ENCODE peak calls at places on chromosome 6, in ten cellular contexts. One of them, this sample, is unnamed.

GRCh38 chr6:165404703-165405102 is 95.3 kb upstream of the C6orf118 start:
- DNase-seq in pancreas: no peak
- DNase-seq in BJ: no peak
- DNase-seq in fibroblast of lung: no peak
- DNase-seq in HepG2: no peak
- DNase-seq in CD8-positive, alpha-beta memory T cell: no peak
- DNase-seq in HAP-1: no peak
- DNase-seq in ovary: no peak
- DNase-seq in GM23248: no peak
- DNase-seq in iPS DF 6.9: no peak
- DNase-seq in this sample: no peak

GRCh38 chr6:128712898-128713297 is 170.0 kb upstream of the LAMA2 start:
- DNase-seq in pancreas: no peak
- DNase-seq in BJ: no peak
- DNase-seq in fibroblast of lung: no peak
- DNase-seq in HepG2: no peak
- DNase-seq in CD8-positive, alpha-beta memory T cell: no peak
- DNase-seq in HAP-1: no peak
- DNase-seq in ovary: no peak
- DNase-seq in GM23248: peak
- DNase-seq in iPS DF 6.9: no peak
- DNase-seq in this sample: no peak

GRCh38 chr6:12601881-12602280 is 114.7 kb upstream of the PHACTR1 start:
- DNase-seq in pancreas: no peak
- DNase-seq in BJ: no peak
- DNase-seq in fibroblast of lung: no peak
- DNase-seq in HepG2: no peak
- DNase-seq in CD8-positive, alpha-beta memory T cell: no peak
- DNase-seq in HAP-1: no peak
- DNase-seq in ovary: no peak
- DNase-seq in GM23248: peak
- DNase-seq in iPS DF 6.9: no peak
- DNase-seq in this sample: no peak

GRCh38 chr6:43405354-43405753 is 22.0 kb upstream of the ABCC10 start:
- DNase-seq in pancreas: no peak
- DNase-seq in BJ: no peak
- DNase-seq in fibroblast of lung: peak
- DNase-seq in HepG2: no peak
- DNase-seq in CD8-positive, alpha-beta memory T cell: no peak
- DNase-seq in HAP-1: no peak
- DNase-seq in ovary: no peak
- DNase-seq in GM23248: peak
- DNase-seq in iPS DF 6.9: no peak
- DNase-seq in this sample: no peak

GRCh38 chr6:85389180-85389797 is 60.6 kb upstream of the NT5E start:
- DNase-seq in pancreas: no peak
- DNase-seq in BJ: no peak
- DNase-seq in fibroblast of lung: no peak
- DNase-seq in HepG2: no peak
- DNase-seq in CD8-positive, alpha-beta memory T cell: no peak
- DNase-seq in HAP-1: no peak
- DNase-seq in ovary: no peak
- DNase-seq in GM23248: no peak
- DNase-seq in iPS DF 6.9: no peak
- DNase-seq in this sample: no peak

GRCh38 chr6:136823128-136823660 is 802 bp downstream of the PEX7 start:
- DNase-seq in pancreas: no peak
- DNase-seq in BJ: no peak
- DNase-seq in fibroblast of lung: no peak
- DNase-seq in HepG2: no peak
- DNase-seq in CD8-positive, alpha-beta memory T cell: peak
- DNase-seq in HAP-1: no peak
- DNase-seq in ovary: peak
- DNase-seq in GM23248: no peak
- DNase-seq in iPS DF 6.9: no peak
- DNase-seq in this sample: no peak

GRCh38 chr6:135397172-135397952 is 100.2 kb downstream of the AHI1 start:
- DNase-seq in pancreas: no peak
- DNase-seq in BJ: no peak
- DNase-seq in fibroblast of lung: no peak
- DNase-seq in HepG2: no peak
- DNase-seq in CD8-positive, alpha-beta memory T cell: no peak
- DNase-seq in HAP-1: no peak
- DNase-seq in ovary: no peak
- DNase-seq in GM23248: no peak
- DNase-seq in iPS DF 6.9: no peak
- DNase-seq in this sample: no peak

GRCh38 chr6:72203983-72204382 is 317.6 kb downstream of the RIMS1 start:
- DNase-seq in pancreas: no peak
- DNase-seq in BJ: no peak
- DNase-seq in fibroblast of lung: no peak
- DNase-seq in HepG2: no peak
- DNase-seq in CD8-positive, alpha-beta memory T cell: no peak
- DNase-seq in HAP-1: no peak
- DNase-seq in ovary: no peak
- DNase-seq in GM23248: no peak
- DNase-seq in iPS DF 6.9: no peak
- DNase-seq in this sample: no peak

GRCh38 chr6:96007663-96008062 is 8.1 kb upstream of the FUT9 start:
- DNase-seq in pancreas: no peak
- DNase-seq in BJ: no peak
- DNase-seq in fibroblast of lung: no peak
- DNase-seq in HepG2: peak
- DNase-seq in CD8-positive, alpha-beta memory T cell: no peak
- DNase-seq in HAP-1: no peak
- DNase-seq in ovary: no peak
- DNase-seq in GM23248: no peak
- DNase-seq in iPS DF 6.9: no peak
- DNase-seq in this sample: no peak

GRCh38 chr6:167031082-167031709 is 32.0 kb downstream of the CEP43 start:
- DNase-seq in pancreas: no peak
- DNase-seq in BJ: no peak
- DNase-seq in fibroblast of lung: peak
- DNase-seq in HepG2: no peak
- DNase-seq in CD8-positive, alpha-beta memory T cell: no peak
- DNase-seq in HAP-1: no peak
- DNase-seq in ovary: no peak
- DNase-seq in GM23248: peak
- DNase-seq in iPS DF 6.9: no peak
- DNase-seq in this sample: no peak

GRCh38 chr6:42313941-42314570 is 96.4 kb upstream of the MRPS10 start:
- DNase-seq in pancreas: no peak
- DNase-seq in BJ: no peak
- DNase-seq in fibroblast of lung: peak
- DNase-seq in HepG2: no peak
- DNase-seq in CD8-positive, alpha-beta memory T cell: no peak
- DNase-seq in HAP-1: no peak
- DNase-seq in ovary: peak
- DNase-seq in GM23248: peak
- DNase-seq in iPS DF 6.9: no peak
- DNase-seq in this sample: no peak

GRCh38 chr6:31829633-31830492 is 2.3 kb downstream of the HSPA1B start:
- DNase-seq in pancreas: peak
- DNase-seq in BJ: no peak
- DNase-seq in fibroblast of lung: no peak
- DNase-seq in HepG2: no peak
- DNase-seq in CD8-positive, alpha-beta memory T cell: peak
- DNase-seq in HAP-1: peak
- DNase-seq in ovary: no peak
- DNase-seq in GM23248: peak
- DNase-seq in iPS DF 6.9: no peak
- DNase-seq in this sample: no peak

GRCh38 chr6:31834367-31834703 is 6.8 kb downstream of the HSPA1B start:
- DNase-seq in pancreas: peak
- DNase-seq in BJ: no peak
- DNase-seq in fibroblast of lung: peak
- DNase-seq in HepG2: peak
- DNase-seq in CD8-positive, alpha-beta memory T cell: peak
- DNase-seq in HAP-1: peak
- DNase-seq in ovary: peak
- DNase-seq in GM23248: peak
- DNase-seq in iPS DF 6.9: no peak
- DNase-seq in this sample: peak

GRCh38 chr6:31834704-31835375 is 7.3 kb downstream of the HSPA1B start:
- DNase-seq in pancreas: peak
- DNase-seq in BJ: no peak
- DNase-seq in fibroblast of lung: no peak
- DNase-seq in HepG2: peak
- DNase-seq in CD8-positive, alpha-beta memory T cell: peak
- DNase-seq in HAP-1: peak
- DNase-seq in ovary: peak
- DNase-seq in GM23248: peak
- DNase-seq in iPS DF 6.9: no peak
- DNase-seq in this sample: no peak

GRCh38 chr6:31827286-31828079 is at the start of gene HSPA1B:
- DNase-seq in pancreas: peak
- DNase-seq in BJ: peak
- DNase-seq in fibroblast of lung: peak
- DNase-seq in HepG2: peak
- DNase-seq in CD8-positive, alpha-beta memory T cell: peak
- DNase-seq in HAP-1: peak
- DNase-seq in ovary: peak
- DNase-seq in GM23248: peak
- DNase-seq in iPS DF 6.9: peak
- DNase-seq in this sample: peak

GRCh38 chr6:31831350-31832215 is 4.0 kb downstream of the HSPA1B start:
- DNase-seq in pancreas: no peak
- DNase-seq in BJ: no peak
- DNase-seq in fibroblast of lung: no peak
- DNase-seq in HepG2: no peak
- DNase-seq in CD8-positive, alpha-beta memory T cell: no peak
- DNase-seq in HAP-1: no peak
- DNase-seq in ovary: no peak
- DNase-seq in GM23248: peak
- DNase-seq in iPS DF 6.9: no peak
- DNase-seq in this sample: no peak
- H3K4me3 ChIP-seq in pancreas: no peak
- H3K4me3 ChIP-seq in BJ: no peak
- H3K4me3 ChIP-seq in fibroblast of lung: peak
- H3K4me3 ChIP-seq in HepG2: no peak
- H3K4me3 ChIP-seq in CD8-positive, alpha-beta memory T cell: peak
- H3K4me3 ChIP-seq in HAP-1: peak
- H3K4me3 ChIP-seq in ovary: no peak
- H3K4me3 ChIP-seq in GM23248: peak
- H3K4me3 ChIP-seq in iPS DF 6.9: no peak
- H3K4me3 ChIP-seq in this sample: peak

GRCh38 chr6:31815025-31815838 is at the start of the genes HSPA1A and HSPA1L:
- DNase-seq in pancreas: peak
- DNase-seq in BJ: peak
- DNase-seq in fibroblast of lung: peak
- DNase-seq in HepG2: peak
- DNase-seq in CD8-positive, alpha-beta memory T cell: peak
- DNase-seq in HAP-1: peak
- DNase-seq in ovary: peak
- DNase-seq in GM23248: peak
- DNase-seq in iPS DF 6.9: peak
- DNase-seq in this sample: peak

GRCh38 chr6:31813463-31813849 is 1.6 kb downstream of the HSPA1L start:
- DNase-seq in pancreas: no peak
- DNase-seq in BJ: no peak
- DNase-seq in fibroblast of lung: no peak
- DNase-seq in HepG2: no peak
- DNase-seq in CD8-positive, alpha-beta memory T cell: no peak
- DNase-seq in HAP-1: no peak
- DNase-seq in ovary: no peak
- DNase-seq in GM23248: no peak
- DNase-seq in iPS DF 6.9: no peak
- DNase-seq in this sample: no peak

GRCh38 chr6:31820051-31820389 is 4.7 kb downstream of the HSPA1A start:
- DNase-seq in pancreas: no peak
- DNase-seq in BJ: no peak
- DNase-seq in fibroblast of lung: no peak
- DNase-seq in HepG2: peak
- DNase-seq in CD8-positive, alpha-beta memory T cell: no peak
- DNase-seq in HAP-1: no peak
- DNase-seq in ovary: no peak
- DNase-seq in GM23248: no peak
- DNase-seq in iPS DF 6.9: no peak
- DNase-seq in this sample: no peak

GRCh38 chr6:31811645-31812044 is 3.4 kb downstream of the HSPA1L start:
- DNase-seq in pancreas: no peak
- DNase-seq in BJ: no peak
- DNase-seq in fibroblast of lung: no peak
- DNase-seq in HepG2: no peak
- DNase-seq in CD8-positive, alpha-beta memory T cell: no peak
- DNase-seq in HAP-1: no peak
- DNase-seq in ovary: no peak
- DNase-seq in GM23248: no peak
- DNase-seq in iPS DF 6.9: no peak
- DNase-seq in this sample: no peak

DNA sequence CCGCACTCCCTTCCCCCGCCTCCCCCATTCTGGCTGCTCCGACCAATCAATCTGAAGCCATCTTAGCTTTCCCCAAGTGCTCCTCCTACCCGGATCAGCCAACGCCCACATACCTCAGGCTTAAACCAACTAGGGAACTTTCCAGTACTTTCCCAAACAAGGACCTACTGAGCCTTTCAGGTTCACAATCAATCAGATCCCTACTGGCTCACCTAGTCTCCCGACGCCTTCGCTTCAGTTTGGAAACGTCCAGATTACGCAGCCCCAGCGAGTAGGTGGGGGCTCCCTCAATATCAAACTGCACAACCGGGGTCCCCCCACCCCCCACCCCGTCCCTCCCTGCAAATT is 432 bp downstream of the HSPA1L start:
- DNase-seq in pancreas: peak
- DNase-seq in BJ: peak
- DNase-seq in fibroblast of lung: peak
- DNase-seq in HepG2: peak
- DNase-seq in CD8-positive, alpha-beta memory T cell: peak
- DNase-seq in HAP-1: peak
- DNase-seq in ovary: peak
- DNase-seq in GM23248: peak
- DNase-seq in iPS DF 6.9: no peak
- DNase-seq in this sample: peak
- H3K4me3 ChIP-seq in pancreas: no peak
- H3K4me3 ChIP-seq in BJ: peak
- H3K4me3 ChIP-seq in fibroblast of lung: peak
- H3K4me3 ChIP-seq in HepG2: peak
- H3K4me3 ChIP-seq in CD8-positive, alpha-beta memory T cell: peak
- H3K4me3 ChIP-seq in HAP-1: peak
- H3K4me3 ChIP-seq in ovary: peak
- H3K4me3 ChIP-seq in GM23248: peak
- H3K4me3 ChIP-seq in iPS DF 6.9: peak
- H3K4me3 ChIP-seq in this sample: peak

GRCh38 chr6:11042025-11042749 is 1.9 kb downstream of the ELOVL2 start:
- DNase-seq in pancreas: no peak
- DNase-seq in BJ: no peak
- DNase-seq in fibroblast of lung: no peak
- DNase-seq in HepG2: peak
- DNase-seq in CD8-positive, alpha-beta memory T cell: no peak
- DNase-seq in HAP-1: no peak
- DNase-seq in ovary: no peak
- DNase-seq in GM23248: no peak
- DNase-seq in iPS DF 6.9: no peak
- DNase-seq in this sample: no peak
- H3K4me3 ChIP-seq in pancreas: no peak
- H3K4me3 ChIP-seq in BJ: no peak
- H3K4me3 ChIP-seq in fibroblast of lung: no peak
- H3K4me3 ChIP-seq in HepG2: peak
- H3K4me3 ChIP-seq in CD8-positive, alpha-beta memory T cell: no peak
- H3K4me3 ChIP-seq in HAP-1: no peak
- H3K4me3 ChIP-seq in ovary: no peak
- H3K4me3 ChIP-seq in GM23248: no peak
- H3K4me3 ChIP-seq in iPS DF 6.9: no peak
- H3K4me3 ChIP-seq in this sample: no peak

GRCh38 chr6:26299286-26300042 is 65.5 kb upstream of the BTN3A2 start:
- DNase-seq in pancreas: no peak
- DNase-seq in BJ: no peak
- DNase-seq in fibroblast of lung: peak
- DNase-seq in HepG2: no peak
- DNase-seq in CD8-positive, alpha-beta memory T cell: no peak
- DNase-seq in HAP-1: no peak
- DNase-seq in ovary: no peak
- DNase-seq in GM23248: no peak
- DNase-seq in iPS DF 6.9: no peak
- DNase-seq in this sample: no peak
- H3K4me3 ChIP-seq in pancreas: no peak
- H3K4me3 ChIP-seq in BJ: no peak
- H3K4me3 ChIP-seq in fibroblast of lung: no peak
- H3K4me3 ChIP-seq in HepG2: no peak
- H3K4me3 ChIP-seq in CD8-positive, alpha-beta memory T cell: no peak
- H3K4me3 ChIP-seq in HAP-1: no peak
- H3K4me3 ChIP-seq in ovary: no peak
- H3K4me3 ChIP-seq in GM23248: no peak
- H3K4me3 ChIP-seq in iPS DF 6.9: peak
- H3K4me3 ChIP-seq in this sample: no peak